ENCODE peak calls at places on chromosomes 13 and 19, in ten cellular contexts. F is memory B cell; W is HTR-8/SVneo; E is adipocyte; K is spleen; C is left kidney; Z is stimulated activated CD8-positive, alpha-beta memory T cell treated with anti-CD3 and anti-CD28 coated beads, Interleukin-4, amount 100 ng/mL, for 48 hours; H is stimulated activated CD4-positive, alpha-beta T cell treated with anti-CD3 and anti-CD28 coated beads, Interleukin-1b, Interleukin-23, amount 100 ng/mL, for 1 hour; U is neural progenitor cell; I is naive B cell. D is an unnamed sample.

GRCh38 chr19:51372649-51373504 is at the start of gene NKG7:
- DNase-seq in F (no peak), W (no peak), E (no peak), K (peak; percentile 80), C (peak; percentile 55), Z (peak; percentile 89), H (peak; percentile 41), U (no peak), I (no peak), D (no peak)

GRCh38 chr19:31263317-31263716 is 85.9 kb downstream of the TSHZ3 start:
- DNase-seq in F (no peak), W (no peak), E (no peak), K (no peak), C (peak; percentile 43), Z (no peak), H (no peak), U (no peak), I (no peak), D (no peak)

GRCh38 chr13:27808866-27809546 is 16.7 kb downstream of the GSX1 start:
- DNase-seq in F (no peak), W (no peak), E (no peak), K (no peak), C (no peak), Z (no peak), H (no peak), U (no peak), I (no peak), D (no peak)

GRCh38 chr13:113162783-113163685 is 4.6 kb downstream of the PROZ start:
- DNase-seq in F (no peak), W (no peak), E (no peak), K (no peak), C (no peak), Z (no peak), H (no peak), U (no peak), I (no peak), D (no peak)

GRCh38 chr19:8532170-8532569 is 18.2 kb upstream of the ZNF414 start:
- DNase-seq in F (no peak), W (no peak), E (no peak), K (no peak), C (no peak), Z (no peak), H (no peak), U (no peak), I (no peak), D (no peak)

GRCh38 chr19:21841081-21841783 is 5.2 kb upstream of the ZNF43 start:
- DNase-seq in F (no peak), W (no peak), E (no peak), K (no peak), C (no peak), Z (no peak), H (no peak), U (no peak), I (no peak), D (no peak)

GRCh38 chr19:38388310-38389100 is at the start of gene SPRED3:
- DNase-seq in F (no peak), W (peak; percentile 63), E (peak; percentile 73), K (no peak), C (peak; percentile 91), Z (no peak), H (no peak), U (peak; percentile 91), I (no peak), D (no peak)

GRCh38 chr19:12035220-12036172 is at the start of gene ZNF433:
- DNase-seq in F (peak; percentile 50), W (peak; percentile 96), E (peak; percentile 97), K (peak; percentile 94), C (peak; percentile 98), Z (peak; percentile 88), H (peak; percentile 8), U (peak; percentile 98), I (peak; percentile 72), D (peak; percentile 93)

GRCh38 chr13:107025991-107026390 is 458.1 kb upstream of the ARGLU1 start:
- DNase-seq in F (no peak), W (no peak), E (peak; percentile 65), K (no peak), C (peak; percentile 46), Z (no peak), H (no peak), U (no peak), I (no peak), D (peak; percentile 62)

GRCh38 chr13:79725841-79726240 is 244.9 kb downstream of the NDFIP2 start:
- DNase-seq in F (no peak), W (no peak), E (peak; percentile 75), K (no peak), C (no peak), Z (no peak), H (no peak), U (no peak), I (no peak), D (no peak)

D was measured in PC-9.